ENCODE peak calls at places on chromosomes 4 and X, in six cellular contexts. W, Z, J, V, F and A are unnamed samples.

GRCh38 chr4:100510551-100510950 is 7.3 kb downstream of the EMCN start:
- DNase-seq in J (no peak), V (no peak), F (no peak), Z (peak; percentile 51), W (no peak), A (peak; percentile 69)

GRCh38 chr4:140096921-140097320 is 57.1 kb downstream of the MAML3 start:
- DNase-seq in Z (no peak), V (no peak), J (no peak), W (no peak), F (no peak), A (no peak)

GRCh38 chrX:9940397-9940796 is 26.8 kb upstream of the CLDN34 start:
- DNase-seq in W (no peak), F (no peak), J (no peak), Z (peak; percentile 89), V (no peak), A (peak; percentile 78)

GRCh38 chr4:18012115-18012806 is 9.3 kb downstream of the LCORL start:
- DNase-seq in Z (no peak), F (no peak), V (no peak), W (no peak), J (no peak), A (no peak)

GRCh38 chr4:18917689-18918088 is 896.1 kb upstream of the LCORL start:
- DNase-seq in Z (no peak), F (no peak), J (no peak), V (no peak), W (no peak), A (no peak)

GRCh38 chr4:16226816-16227461 is 668 bp upstream of the TAPT1 start:
- DNase-seq in Z (peak; percentile 53), W (peak; percentile 20), V (peak; percentile 21), F (no peak), J (peak; percentile 42), A (peak; percentile 49)

GRCh38 chrX:130523460-130524394 is 121.9 kb downstream of the RBMX2 start:
- DNase-seq in Z (no peak), J (peak; percentile 47), F (no peak), W (no peak), V (no peak), A (peak; percentile 15)

GRCh38 chr4:67988986-67989385 is 25.7 kb upstream of the TMPRSS11A start:
- DNase-seq in V (no peak), W (no peak), Z (no peak), F (no peak), J (no peak), A (no peak)

GRCh38 chr4:151409470-151410313 is 716 bp downstream of the FHIP1A start:
- DNase-seq in V (no peak), J (no peak), W (peak; percentile 8), Z (no peak), F (peak; percentile 12), A (no peak)

GRCh38 chr4:2861631-2862436 is 18.2 kb downstream of the ADD1 start:
- DNase-seq in J (no peak), V (no peak), W (no peak), Z (no peak), F (no peak), A (no peak)

GRCh38 chr4:20074450-20074849 is 177.3 kb upstream of the SLIT2 start:
- DNase-seq in J (no peak), V (no peak), W (no peak), F (no peak), Z (no peak), A (peak; percentile 33)

GRCh38 chr4:166460769-166461550 is 587.9 kb downstream of the TLL1 start:
- DNase-seq in J (no peak), Z (no peak), V (no peak), W (no peak), F (no peak), A (no peak)

GRCh38 chrX:39152106-39152649 is 350.9 kb downstream of the MID1IP1 start:
- DNase-seq in W (no peak), V (peak; percentile 13), F (no peak), J (peak; percentile 66), Z (peak; percentile 12), A (no peak)

GRCh38 chr4:32589853-32590252 is 1869.7 kb downstream of the PCDH7 start:
- DNase-seq in W (no peak), J (no peak), F (no peak), Z (no peak), V (no peak), A (no peak)

GRCh38 chr4:98421106-98421505 is 159.9 kb downstream of the RAP1GDS1 start:
- DNase-seq in J (no peak), V (no peak), F (no peak), W (no peak), Z (no peak), A (no peak)

GRCh38 chr4:127730142-127730913 is at the start of gene SLC25A31:
- DNase-seq in W (no peak), Z (no peak), V (no peak), F (no peak), J (no peak), A (no peak)

GRCh38 chr4:106140601-106141000 is 175.4 kb downstream of the TBCK start:
- DNase-seq in W (no peak), F (no peak), Z (no peak), V (no peak), J (no peak), A (no peak)

GRCh38 chr4:36278789-36279188 is 2.6 kb upstream of the DTHD1 start:
- DNase-seq in V (no peak), Z (no peak), J (no peak), W (no peak), F (no peak), A (no peak)

GRCh38 chr4:40190880-40191815 is 5.7 kb upstream of the RHOH start:
- DNase-seq in W (no peak), V (peak; percentile 40), F (no peak), J (no peak), Z (no peak), A (no peak)

GRCh38 chr4:175776217-175776616 is 35.8 kb downstream of the GPM6A start:
- DNase-seq in Z (no peak), W (no peak), J (no peak), V (no peak), F (peak; percentile 51), A (no peak)

GRCh38 chr4:105978684-105979296 is 83.5 kb downstream of the NPNT start:
- DNase-seq in F (no peak), W (no peak), J (no peak), Z (peak; percentile 54), V (no peak), A (peak; percentile 56)

GRCh38 chr4:41744572-41745291 is 3.8 kb downstream of the PHOX2B start:
- DNase-seq in J (no peak), W (no peak), F (no peak), V (no peak), Z (no peak), A (no peak)

GRCh38 chr4:147078362-147078761 is 132.7 kb upstream of the TTC29 start:
- DNase-seq in F (no peak), W (no peak), J (no peak), Z (no peak), V (no peak), A (no peak)

GRCh38 chr4:137610960-137611359 is 78.7 kb upstream of the PCDH18 start:
- DNase-seq in W (no peak), Z (no peak), J (peak; percentile 41), F (no peak), V (no peak), A (peak; percentile 29)

GRCh38 chr4:88857588-88857987 is 160.0 kb upstream of the NAP1L5 start:
- DNase-seq in V (no peak), J (no peak), Z (no peak), F (no peak), W (no peak), A (no peak)

GRCh38 chr4:15021301-15021700 is 19.0 kb downstream of the CPEB2 start:
- DNase-seq in V (no peak), J (no peak), W (no peak), F (no peak), Z (no peak), A (no peak)

GRCh38 chr4:24473309-24473721 is 111.0 kb downstream of the DHX15 start:
- DNase-seq in V (no peak), F (no peak), Z (peak; percentile 9), J (no peak), W (no peak), A (no peak)

GRCh38 chrX:153946910-153947769 is 2.7 kb upstream of the RENBP start:
- DNase-seq in F (peak; percentile 63), J (peak; percentile 71), V (peak; percentile 78), Z (peak; percentile 81), W (peak; percentile 66), A (peak; percentile 79)

GRCh38 chr4:26088433-26088928 is 174.5 kb downstream of the SMIM20 start:
- DNase-seq in Z (no peak), J (no peak), W (no peak), F (peak; percentile 11), V (no peak), A (no peak)